ENCODE peak calls at places on chromosomes 1 and 21, in seven cellular contexts. D, C, P, U, J, H and X are unnamed samples.
A peak's percentile ranks its signal among the peaks of the same experiment; 100 is the strongest.

GRCh38 chr1:174964261-174964984 is 35.3 kb upstream of the CACYBP start:
- DNase-seq in U (no peak), C (no peak), D (peak; percentile 34), P (peak; percentile 29), H (no peak), J (peak; percentile 32), X (peak; percentile 62)

GRCh38 chr21:37396855-37397254 is 30.3 kb downstream of the DYRK1A start:
- DNase-seq in J (no peak), H (no peak), U (no peak), D (no peak), C (no peak), P (no peak), X (no peak)

GRCh38 chr1:51649593-51650091 is 32.8 kb downstream of the OSBPL9 start:
- DNase-seq in U (no peak), P (no peak), C (no peak), H (no peak), J (no peak), D (no peak), X (no peak)

GRCh38 chr1:111204211-111204883 is 3.9 kb upstream of the DENND2D start:
- DNase-seq in U (peak; percentile 46), D (peak; percentile 62), J (no peak), H (no peak), C (no peak), P (peak; percentile 96), X (no peak)

GRCh38 chr1:248807067-248807737 is 18.5 kb downstream of the SH3BP5L start:
- DNase-seq in P (peak; percentile 77), U (peak; percentile 66), C (peak; percentile 39), H (no peak), J (peak; percentile 48), D (peak; percentile 47), X (peak; percentile 60)

GRCh38 chr21:46551636-46552241 is 53.1 kb downstream of the S100B start:
- DNase-seq in U (no peak), J (no peak), P (no peak), C (no peak), H (no peak), D (no peak), X (no peak)

GRCh38 chr1:8962812-8963669 is 17.4 kb downstream of the CA6 start:
- DNase-seq in C (no peak), J (peak; percentile 56), P (peak; percentile 79), H (no peak), U (peak; percentile 50), D (peak; percentile 40), X (peak; percentile 50)

GRCh38 chr1:113233441-113233840 is 156.9 kb upstream of the MAGI3 start:
- DNase-seq in C (no peak), P (no peak), H (no peak), U (no peak), J (no peak), D (no peak), X (no peak)

GRCh38 chr1:52691856-52692255 is 6.3 kb downstream of the COA7 start:
- DNase-seq in J (no peak), H (no peak), P (no peak), C (peak; percentile 25), U (no peak), D (no peak), X (no peak)

GRCh38 chr1:24966724-24967346 is 36.8 kb upstream of the RUNX3 start:
- DNase-seq in D (no peak), J (peak; percentile 85), C (peak; percentile 93), U (no peak), H (no peak), P (peak; percentile 89), X (peak; percentile 88)

GRCh38 chr21:28832013-28832714 is 160.5 kb downstream of the LTN1 start:
- DNase-seq in J (peak; percentile 19), U (no peak), H (no peak), P (no peak), C (peak; percentile 41), D (peak; percentile 30), X (peak; percentile 22)

GRCh38 chr1:181482521-181483083 is 715 bp upstream of the CACNA1E start:
- DNase-seq in U (peak; percentile 73), P (peak; percentile 78), D (peak; percentile 38), J (peak; percentile 4), H (no peak), C (peak; percentile 0), X (no peak)

GRCh38 chr21:26351661-26352060 is 181.1 kb upstream of the APP start:
- DNase-seq in C (no peak), D (no peak), U (no peak), H (no peak), J (no peak), P (no peak), X (no peak)

GRCh38 chr1:168509875-168510594 is 33.8 kb downstream of the XCL2 start:
- DNase-seq in H (no peak), U (no peak), P (peak; percentile 89), D (peak; percentile 82), J (no peak), C (no peak), X (no peak)

GRCh38 chr1:67355745-67356424 is 48.2 kb downstream of the IL12RB2 start:
- DNase-seq in J (peak; percentile 72), U (no peak), C (peak; percentile 71), P (no peak), D (no peak), H (no peak), X (peak; percentile 21)

GRCh38 chr1:85464497-85465098 is 361 bp downstream of the DDAH1 start:
- DNase-seq in H (no peak), U (peak; percentile 77), C (peak; percentile 73), J (peak; percentile 80), P (peak; percentile 63), D (peak; percentile 65), X (peak; percentile 71)

DNA sequence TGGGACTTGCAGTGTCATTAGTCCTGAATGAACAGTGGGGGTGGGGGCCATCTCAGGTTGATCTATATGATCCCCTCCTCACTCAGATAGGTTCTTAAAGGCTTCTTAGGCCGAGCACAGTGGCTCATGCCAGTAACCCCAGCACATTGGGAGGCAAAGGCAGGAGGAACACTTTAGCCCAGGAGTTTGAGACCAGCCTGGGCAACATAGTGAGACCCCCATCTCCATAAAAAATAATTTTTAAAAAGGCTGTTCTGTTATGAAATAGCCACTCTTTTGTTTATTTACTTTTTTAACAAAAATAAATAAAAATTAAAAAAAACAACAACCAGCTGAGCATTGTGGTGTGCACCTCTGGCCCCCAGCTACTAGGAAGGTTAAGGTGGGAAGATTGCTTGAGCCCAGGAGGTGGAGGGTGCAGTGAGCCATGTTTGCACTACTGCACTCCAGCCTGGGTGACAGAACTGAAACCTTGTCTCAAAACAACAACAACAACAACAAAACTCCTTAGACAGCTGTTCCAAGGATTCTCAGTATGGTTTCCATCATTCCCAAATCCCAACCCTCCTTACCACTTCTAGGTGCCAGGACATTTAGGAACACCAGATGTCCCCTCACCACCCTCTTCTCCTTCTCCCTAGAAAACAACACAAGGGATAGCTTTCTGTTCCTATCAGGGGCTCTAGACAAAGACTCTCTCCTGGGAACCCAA is 2.0 kb upstream of the TRAPPC3 start:
- DNase-seq in P (no peak), J (no peak), C (no peak), D (no peak), U (no peak), H (no peak), X (no peak)
- H3K4me3 ChIP-seq in P (peak overlapping the region; percentile 2), J (peak overlapping the region; percentile 15), C (no peak overlapping the region), D (peak overlapping the region; percentile 57), U (no peak overlapping the region), H (no peak overlapping the region), X (no peak overlapping the region)

GRCh38 chr1:189682591-189682990 is 795.1 kb downstream of the BRINP3 start:
- DNase-seq in H (no peak), D (no peak), C (no peak), P (no peak), J (no peak), U (no peak), X (no peak)

GRCh38 chr1:189673223-189673622 is 804.4 kb downstream of the BRINP3 start:
- DNase-seq in D (no peak), C (no peak), J (no peak), H (no peak), P (no peak), U (no peak), X (no peak)

GRCh38 chr1:189681252-189681919 is 796.3 kb downstream of the BRINP3 start:
- DNase-seq in D (no peak), U (no peak), C (no peak), J (no peak), P (no peak), H (no peak), X (no peak)

DNA sequence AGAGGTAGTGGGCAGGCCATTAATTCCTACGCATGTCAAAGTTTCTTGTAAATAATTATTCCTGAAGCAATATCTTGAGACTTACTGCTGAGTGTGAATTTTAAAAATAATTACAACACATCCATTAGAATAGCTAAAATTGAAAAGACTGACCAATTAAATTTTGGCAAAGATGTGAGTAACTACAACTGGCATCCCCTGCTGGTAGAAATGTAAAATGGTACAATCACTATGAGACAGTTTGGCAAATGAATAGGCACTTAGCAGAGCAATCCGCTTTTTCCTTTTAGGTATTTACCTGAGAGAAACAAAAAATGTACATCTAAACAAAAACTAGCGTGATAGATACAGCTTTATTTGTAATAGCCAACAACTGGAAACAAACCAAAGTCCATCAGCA is 798.9 kb downstream of the BRINP3 start:
- DNase-seq in C (no peak), U (no peak), P (no peak), H (no peak), J (no peak), D (no peak), X (no peak)
- TF ChIP-seq CTCF in C (peak; percentile 20), U (peak; percentile 36), P (peak; percentile 20), H (peak; percentile 13), J (no peak), D (peak; percentile 13), X (peak; percentile 44)

GRCh38 chr1:243980471-243980870 is 70.6 kb upstream of the ZBTB18 start:
- DNase-seq in H (no peak), P (no peak), U (no peak), C (no peak), J (no peak), D (no peak), X (no peak)
- H3K4me3 ChIP-seq in H (no peak overlapping the region), P (no peak overlapping the region), U (no peak overlapping the region), C (no peak overlapping the region), J (no peak overlapping the region), D (no peak overlapping the region), X (no peak overlapping the region)

GRCh38 chr1:54415533-54415932 is 9.3 kb upstream of the SSBP3 start:
- DNase-seq in H (no peak), C (no peak), D (no peak), U (no peak), J (no peak), P (no peak), X (no peak)

GRCh38 chr1:54413732-54414131 is 7.5 kb upstream of the SSBP3 start:
- DNase-seq in D (no peak), P (no peak), U (no peak), H (no peak), J (no peak), C (no peak), X (no peak)

GRCh38 chr1:54410359-54410758 is 4.2 kb upstream of the SSBP3 start:
- DNase-seq in P (no peak), U (no peak), C (no peak), D (no peak), J (no peak), H (no peak), X (no peak)

GRCh38 chr1:54415986-54416385 is 9.8 kb upstream of the SSBP3 start:
- DNase-seq in H (no peak), C (no peak), D (no peak), U (no peak), J (no peak), P (no peak), X (no peak)

DNA sequence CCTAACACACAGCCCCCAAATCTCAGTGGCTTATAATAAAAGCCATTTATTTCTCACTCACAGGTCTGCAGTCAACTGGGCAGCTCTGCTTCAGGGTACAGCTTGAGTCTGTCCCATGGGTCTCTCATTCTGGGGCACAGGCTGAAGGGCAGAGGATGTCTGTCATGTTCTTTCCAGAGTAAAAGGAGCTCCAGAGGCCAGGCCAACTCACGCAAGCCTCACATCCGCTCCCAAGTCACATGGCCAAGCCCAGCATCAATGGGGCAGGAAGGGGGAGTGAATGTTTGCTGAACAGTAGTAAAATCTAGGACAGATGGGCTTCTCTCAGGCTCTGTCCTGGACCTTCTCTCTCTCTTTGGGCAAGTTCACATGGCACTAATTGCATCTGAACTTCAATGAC is 7.1 kb upstream of the SSBP3 start:
- DNase-seq in H (no peak), C (peak; percentile 62), P (peak; percentile 18), U (peak; percentile 36), D (no peak), J (peak; percentile 73), X (peak; percentile 74)
- TF ChIP-seq CTCF in H (no peak), C (no peak), P (no peak), U (no peak), D (no peak), J (no peak), X (no peak)